ENCODE peak calls at places on chromosomes 2 and 18, in four cellular contexts. G, P, N and M are unnamed samples.

GRCh38 chr2:175679231-175679630 is 322.8 kb downstream of the LNPK start:
- DNase-seq in N (no peak), G (no peak), P (no peak), M (no peak)

GRCh38 chr2:37551783-37552182 is 119.7 kb downstream of the CDC42EP3 start:
- DNase-seq in P (no peak), N (no peak), G (no peak), M (no peak)

GRCh38 chr2:11250400-11251277 is 93.8 kb downstream of the ROCK2 start:
- DNase-seq in G (no peak), P (no peak), N (no peak), M (peak)

GRCh38 chr2:184178229-184178628 is 420.1 kb upstream of the ZNF804A start:
- DNase-seq in N (no peak), P (no peak), G (no peak), M (no peak)

GRCh38 chr2:234269769-234270204 is 219.3 kb downstream of the SPP2 start:
- DNase-seq in N (no peak), G (no peak), P (no peak), M (no peak)

GRCh38 chr2:73925853-73926492 is 707 bp upstream of the DGUOK start:
- DNase-seq in G (no peak), P (no peak), N (no peak), M (no peak)

GRCh38 chr2:50724837-50725236 is 307.1 kb downstream of the NRXN1 start:
- DNase-seq in N (no peak), P (no peak), G (no peak), M (no peak)

GRCh38 chr2:29580223-29580622 is 341.2 kb downstream of the ALK start:
- DNase-seq in P (no peak), N (no peak), G (no peak), M (no peak)

GRCh38 chr2:100046961-100047950 is 95.1 kb downstream of the AFF3 start:
- DNase-seq in P (no peak), G (no peak), N (no peak), M (no peak)

GRCh38 chr2:27264753-27265535 is 2.1 kb upstream of the SLC30A3 start:
- DNase-seq in N (no peak), G (peak), P (no peak), M (peak)

GRCh38 chr18:67280843-67281242 is 235.7 kb downstream of the DSEL start:
- DNase-seq in N (no peak), P (no peak), G (no peak), M (no peak)

GRCh38 chr2:38075436-38076249 is at the start of gene CYP1B1:
- DNase-seq in G (no peak), P (no peak), N (no peak), M (no peak)

GRCh38 chr2:14952383-14952782 is 319.9 kb downstream of the LRATD1 start:
- DNase-seq in G (no peak), N (no peak), P (no peak), M (no peak)

GRCh38 chr2:1140389-1141003 is 189.8 kb downstream of the SNTG2 start:
- DNase-seq in P (peak), G (peak), N (peak), M (no peak)

GRCh38 chr2:119367472-119368099 is 809 bp downstream of the DBI start:
- DNase-seq in G (peak), N (no peak), P (peak), M (no peak)

GRCh38 chr2:72895154-72895553 is 7.9 kb downstream of the SPR start:
- DNase-seq in G (no peak), P (no peak), N (no peak), M (no peak)

GRCh38 chr18:49520661-49521145 is 33.7 kb upstream of the C18orf32 start:
- DNase-seq in G (no peak), N (no peak), P (no peak), M (peak)

GRCh38 chr2:138752231-138752956 is 27.8 kb downstream of the NXPH2 start:
- DNase-seq in G (no peak), N (no peak), P (no peak), M (no peak)

GRCh38 chr2:219798430-219798829 is 171.0 kb downstream of the SLC4A3 start:
- DNase-seq in G (no peak), N (no peak), P (no peak), M (no peak)

GRCh38 chr2:222916229-222917197 is 55.7 kb downstream of the ACSL3 start:
- DNase-seq in N (no peak), G (no peak), P (no peak), M (no peak)

GRCh38 chr18:48944634-48945033 is 6.1 kb downstream of the SMAD7 start:
- DNase-seq in N (no peak), G (no peak), P (no peak), M (no peak)

GRCh38 chr2:69956580-69956979 is 4.9 kb downstream of the ASPRV1 start:
- DNase-seq in P (no peak), N (no peak), G (no peak), M (no peak)

GRCh38 chr2:176157499-176158305 is 595 bp downstream of the HOXD3 start:
- DNase-seq in P (no peak), G (no peak), N (no peak), M (peak)

GRCh38 chr2:48183991-48184390 is 277.7 kb upstream of the FBXO11 start:
- DNase-seq in P (no peak), N (no peak), G (no peak), M (no peak)

GRCh38 chr2:158458617-158458920 is 1.8 kb downstream of the PKP4 start:
- DNase-seq in N (no peak), P (peak), G (peak), M (no peak)

GRCh38 chr2:37201766-37202165 is 5.5 kb downstream of the CEBPZOS start:
- DNase-seq in N (no peak), P (no peak), G (no peak), M (no peak)

GRCh38 chr2:154425999-154426398 is 272.5 kb upstream of the KCNJ3 start:
- DNase-seq in G (no peak), N (no peak), P (no peak), M (peak)

DNA sequence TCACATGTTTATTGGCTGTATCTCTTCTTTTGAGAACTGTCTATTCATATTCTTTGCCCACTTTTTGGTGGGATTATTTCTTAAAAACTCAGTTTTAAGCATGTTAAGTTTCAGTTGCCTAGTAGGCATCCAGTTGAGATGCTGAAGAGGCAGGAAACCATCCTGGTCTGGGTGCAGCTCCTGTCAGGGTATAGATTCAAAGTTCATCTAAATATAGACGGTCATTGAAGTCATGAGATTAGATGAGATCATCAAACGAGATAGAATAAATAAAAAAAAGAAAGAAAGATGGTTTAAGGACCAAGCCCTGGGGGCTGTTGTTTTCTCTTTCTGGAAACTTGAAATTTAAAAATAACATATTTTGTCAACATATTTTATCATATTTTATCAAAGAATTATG is 9.2 kb upstream of the DNAH7 start:
- DNase-seq in G (no peak), P (no peak), N (no peak), M (no peak)
- H2AFZ ChIP-seq in G (no peak), P (no peak), N (no peak), M (no peak)

GRCh38 chr2:170715932-170716777 is 1.0 kb downstream of the SP5 start:
- DNase-seq in G (peak), N (no peak), P (no peak), M (no peak)

GRCh38 chr2:170713280-170714155 is 1.6 kb upstream of the SP5 start:
- DNase-seq in N (no peak), G (peak), P (no peak), M (no peak)

GRCh38 chr2:170716851-170717598 is 1.9 kb downstream of the SP5 start:
- DNase-seq in N (peak), G (peak), P (no peak), M (peak)

GRCh38 chr2:170714156-170715061 is 728 bp upstream of the SP5 start:
- DNase-seq in N (no peak), P (peak), G (no peak), M (no peak)

GRCh38 chr2:170715062-170715931 is at the start of gene SP5:
- DNase-seq in N (peak), P (peak), G (peak), M (peak)
- TF ChIP-seq EZH2 in N (peak), P (no peak), G (no peak), M (peak)

GRCh38 chr2:61911510-61911909 is 6.0 kb downstream of the COMMD1 start:
- DNase-seq in G (no peak), N (no peak), P (no peak), M (no peak)
- TF ChIP-seq JUN in G (no peak), N (no peak), P (no peak), M (no peak)

GRCh38 chr2:39845460-39846146 is 66.5 kb upstream of the THUMPD2 start:
- DNase-seq in N (no peak), G (no peak), P (no peak), M (no peak)

GRCh38 chr2:39851691-39852110 is 72.6 kb upstream of the THUMPD2 start:
- DNase-seq in P (no peak), N (no peak), G (no peak), M (no peak)

GRCh38 chr2:39855856-39856255 is 76.8 kb upstream of the THUMPD2 start:
- DNase-seq in N (no peak), G (no peak), P (no peak), M (no peak)

GRCh38 chr2:39851251-39851650 is 72.2 kb upstream of the THUMPD2 start:
- DNase-seq in P (no peak), G (no peak), N (no peak), M (no peak)

DNA sequence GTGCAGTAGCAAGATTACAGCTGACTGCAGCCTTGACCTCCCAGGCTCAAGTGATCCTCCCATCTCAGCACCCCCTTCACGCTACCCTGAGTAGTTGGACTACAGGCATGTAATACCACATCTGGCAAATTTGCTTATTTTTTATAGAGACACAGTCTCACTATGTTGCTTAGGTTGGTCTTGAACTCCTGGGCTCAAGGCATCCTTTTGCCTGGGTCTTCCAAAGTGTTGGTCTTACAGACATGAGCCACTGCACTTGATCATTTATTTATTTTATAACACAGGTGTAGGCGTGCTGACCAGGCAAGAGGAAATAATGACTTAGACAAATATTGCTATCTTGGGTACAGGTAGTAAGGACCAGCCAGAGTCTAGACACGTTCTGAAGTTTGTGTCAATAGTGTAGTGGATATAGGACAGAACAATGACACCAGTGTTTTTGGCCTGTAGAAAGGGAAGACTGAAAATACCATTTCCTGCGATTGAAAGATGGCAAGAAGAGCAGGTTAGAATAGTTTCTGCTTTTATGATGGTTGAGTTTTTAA is 71.0 kb upstream of the THUMPD2 start:
- DNase-seq in N (no peak), G (peak), P (no peak), M (no peak)
- H2AFZ ChIP-seq in N (no peak), G (no peak), P (no peak), M (no peak)

GRCh38 chr2:208254118-208254870 is 577 bp downstream of the IDH1 start:
- DNase-seq in N (peak), G (peak), P (peak), M (peak)
- TF ChIP-seq EZH2 in N (no peak), G (no peak), P (no peak), M (no peak)

DNA sequence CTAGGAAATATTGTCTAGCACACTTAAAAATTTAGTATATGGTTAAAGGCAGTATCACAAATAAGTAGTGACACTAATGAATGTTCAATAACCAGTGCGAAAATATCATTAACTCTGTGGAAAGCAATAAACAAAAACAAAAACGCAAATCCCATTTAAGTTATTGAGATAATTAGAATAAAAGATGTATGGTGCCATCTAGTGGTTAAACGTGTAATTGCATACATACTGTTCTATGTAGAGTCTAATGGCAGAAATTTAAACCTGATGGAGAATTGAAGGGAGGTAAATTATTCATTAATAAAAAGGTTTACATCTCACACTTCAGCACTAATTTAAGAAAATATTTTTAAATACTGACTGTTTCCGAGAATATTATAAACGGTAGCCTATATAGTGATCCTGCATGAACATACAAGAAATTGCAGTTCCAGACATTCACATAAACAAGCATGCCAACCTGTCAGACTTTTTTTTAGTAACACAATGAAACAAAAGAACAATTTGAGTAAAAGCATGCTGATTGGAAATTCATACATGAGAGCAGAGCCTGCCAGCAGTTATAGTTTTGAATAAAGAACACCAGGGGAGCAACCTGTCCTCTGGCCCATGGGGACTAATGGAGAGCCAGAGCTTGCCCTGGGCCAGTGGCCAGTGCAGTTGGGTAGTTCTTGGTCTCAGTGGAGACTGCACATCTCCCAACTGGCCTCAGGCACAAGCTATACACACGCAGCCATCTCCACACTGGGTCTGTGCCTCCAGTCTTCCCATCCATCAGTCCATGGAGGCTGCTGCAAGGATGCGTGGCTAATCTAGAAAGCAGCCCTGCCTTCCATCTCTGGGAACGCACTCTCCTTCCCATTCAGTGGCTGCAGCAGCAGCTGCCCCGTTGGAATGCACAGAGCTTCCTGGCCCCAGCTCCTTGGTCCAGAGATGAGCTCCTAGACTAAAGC is 28.0 kb downstream of the GCG start:
- DNase-seq in G (peak), N (no peak), P (peak), M (peak)
- TF ChIP-seq JUN in G (no peak), N (no peak), P (no peak), M (no peak)

GRCh38 chr2:144099746-144100438 is 420.0 kb downstream of the ZEB2 start:
- DNase-seq in G (no peak), P (no peak), N (no peak), M (peak)

GRCh38 chr2:144099340-144099739 is 420.6 kb downstream of the ZEB2 start:
- DNase-seq in N (no peak), G (no peak), P (no peak), M (peak)

GRCh38 chr2:144096531-144096930 is 423.4 kb downstream of the ZEB2 start:
- DNase-seq in G (no peak), P (no peak), N (no peak), M (no peak)

GRCh38 chr2:144097440-144098225 is 422.3 kb downstream of the ZEB2 start:
- DNase-seq in G (no peak), N (no peak), P (no peak), M (no peak)

DNA sequence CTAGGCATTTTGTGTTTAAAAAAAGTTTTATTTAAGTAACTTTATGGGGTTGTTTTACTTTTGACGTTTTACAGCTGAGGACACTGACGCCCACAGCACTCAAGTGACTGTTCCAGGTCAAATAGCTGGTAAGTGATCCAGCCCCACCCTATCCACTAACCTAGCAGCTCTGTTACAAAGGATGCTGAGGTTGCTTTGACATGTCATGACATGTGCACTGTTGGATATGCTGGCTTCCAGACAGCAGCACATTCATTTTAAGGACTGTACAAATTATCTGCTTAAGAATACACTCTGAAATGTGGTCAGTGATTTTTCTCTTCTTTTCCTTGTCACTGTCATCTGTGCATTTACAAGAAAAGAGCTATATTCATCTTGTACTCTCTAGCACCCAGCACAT is 417.5 kb downstream of the ZEB2 start:
- DNase-seq in G (no peak), P (no peak), N (no peak), M (no peak)
- H2AFZ ChIP-seq in G (no peak), P (no peak), N (no peak), M (no peak)

GRCh38 chr18:75204978-75205759 is 3.8 kb downstream of the PTGR3 start:
- DNase-seq in N (no peak), G (no peak), P (no peak), M (no peak)
- TF ChIP-seq EZH2 in N (peak), G (no peak), P (no peak), M (no peak)